ENCODE peak calls at places on chromosomes 13 and 19, in six cellular contexts. One of them, this sample, is unnamed.

GRCh38 chr19:29681422-29682235 is 16.4 kb downstream of the PLEKHF1 start:
- DNase-seq in T-cell: no peak
- DNase-seq in HT1080: no peak
- DNase-seq in mesenchymal stem cell: no peak
- DNase-seq in activated CD4-positive, alpha-beta T cell treated with anti-CD3 and anti-CD28 coated beads for 1 hour: no peak
- DNase-seq in endothelial cell of umbilical vein: no peak
- DNase-seq in this sample: no peak

GRCh38 chr13:76017861-76018556 is 381.9 kb downstream of the LMO7 start:
- DNase-seq in endothelial cell of umbilical vein: no peak
- DNase-seq in HT1080: no peak
- DNase-seq in T-cell: no peak
- DNase-seq in activated CD4-positive, alpha-beta T cell treated with anti-CD3 and anti-CD28 coated beads for 1 hour: no peak
- DNase-seq in mesenchymal stem cell: no peak
- DNase-seq in this sample: no peak

GRCh38 chr19:51546650-51547396 is 15.4 kb upstream of the SIGLEC6 start:
- DNase-seq in T-cell: no peak
- DNase-seq in endothelial cell of umbilical vein: peak
- DNase-seq in mesenchymal stem cell: peak
- DNase-seq in activated CD4-positive, alpha-beta T cell treated with anti-CD3 and anti-CD28 coated beads for 1 hour: no peak
- DNase-seq in HT1080: peak
- DNase-seq in this sample: peak

GRCh38 chr19:15476334-15476733 is 3.0 kb downstream of the PGLYRP2 start:
- DNase-seq in T-cell: no peak
- DNase-seq in endothelial cell of umbilical vein: no peak
- DNase-seq in activated CD4-positive, alpha-beta T cell treated with anti-CD3 and anti-CD28 coated beads for 1 hour: no peak
- DNase-seq in HT1080: no peak
- DNase-seq in mesenchymal stem cell: no peak
- DNase-seq in this sample: no peak

GRCh38 chr13:94542917-94543316 is 53.0 kb downstream of the TGDS start:
- DNase-seq in HT1080: no peak
- DNase-seq in T-cell: no peak
- DNase-seq in endothelial cell of umbilical vein: no peak
- DNase-seq in mesenchymal stem cell: no peak
- DNase-seq in activated CD4-positive, alpha-beta T cell treated with anti-CD3 and anti-CD28 coated beads for 1 hour: no peak
- DNase-seq in this sample: no peak

GRCh38 chr19:2055871-2056809 is 5.1 kb upstream of the MKNK2 start:
- DNase-seq in mesenchymal stem cell: peak
- DNase-seq in T-cell: no peak
- DNase-seq in HT1080: peak
- DNase-seq in activated CD4-positive, alpha-beta T cell treated with anti-CD3 and anti-CD28 coated beads for 1 hour: no peak
- DNase-seq in endothelial cell of umbilical vein: peak
- DNase-seq in this sample: peak

GRCh38 chr13:49367640-49368431 is 76.0 kb downstream of the CAB39L start:
- DNase-seq in mesenchymal stem cell: no peak
- DNase-seq in activated CD4-positive, alpha-beta T cell treated with anti-CD3 and anti-CD28 coated beads for 1 hour: no peak
- DNase-seq in endothelial cell of umbilical vein: no peak
- DNase-seq in T-cell: no peak
- DNase-seq in HT1080: no peak
- DNase-seq in this sample: peak

GRCh38 chr19:29978139-29978538 is 36.1 kb downstream of the URI1 start:
- DNase-seq in activated CD4-positive, alpha-beta T cell treated with anti-CD3 and anti-CD28 coated beads for 1 hour: no peak
- DNase-seq in T-cell: no peak
- DNase-seq in HT1080: no peak
- DNase-seq in mesenchymal stem cell: peak
- DNase-seq in endothelial cell of umbilical vein: no peak
- DNase-seq in this sample: no peak

GRCh38 chr13:36282818-36283432 is 14.7 kb downstream of the CCDC169 start:
- DNase-seq in T-cell: no peak
- DNase-seq in HT1080: peak
- DNase-seq in mesenchymal stem cell: peak
- DNase-seq in activated CD4-positive, alpha-beta T cell treated with anti-CD3 and anti-CD28 coated beads for 1 hour: no peak
- DNase-seq in endothelial cell of umbilical vein: peak
- DNase-seq in this sample: peak

GRCh38 chr19:45066921-45067661 is 9.2 kb downstream of the ZNF296 start:
- DNase-seq in HT1080: no peak
- DNase-seq in mesenchymal stem cell: no peak
- DNase-seq in endothelial cell of umbilical vein: no peak
- DNase-seq in T-cell: no peak
- DNase-seq in activated CD4-positive, alpha-beta T cell treated with anti-CD3 and anti-CD28 coated beads for 1 hour: no peak
- DNase-seq in this sample: no peak

GRCh38 chr13:77740097-77740496 is 42.6 kb downstream of the SLAIN1 start:
- DNase-seq in T-cell: no peak
- DNase-seq in activated CD4-positive, alpha-beta T cell treated with anti-CD3 and anti-CD28 coated beads for 1 hour: no peak
- DNase-seq in endothelial cell of umbilical vein: no peak
- DNase-seq in mesenchymal stem cell: no peak
- DNase-seq in HT1080: no peak
- DNase-seq in this sample: no peak

GRCh38 chr13:24693862-24694471 is 13.8 kb downstream of the ATP12A start:
- DNase-seq in endothelial cell of umbilical vein: peak
- DNase-seq in HT1080: peak
- DNase-seq in mesenchymal stem cell: peak
- DNase-seq in activated CD4-positive, alpha-beta T cell treated with anti-CD3 and anti-CD28 coated beads for 1 hour: no peak
- DNase-seq in T-cell: no peak
- DNase-seq in this sample: peak

GRCh38 chr13:87498681-87499080 is 172.5 kb upstream of the SLITRK5 start:
- DNase-seq in T-cell: no peak
- DNase-seq in mesenchymal stem cell: peak
- DNase-seq in HT1080: peak
- DNase-seq in activated CD4-positive, alpha-beta T cell treated with anti-CD3 and anti-CD28 coated beads for 1 hour: no peak
- DNase-seq in endothelial cell of umbilical vein: no peak
- DNase-seq in this sample: peak

GRCh38 chr19:3670796-3671679 is 29.2 kb downstream of the PIP5K1C start:
- DNase-seq in T-cell: peak
- DNase-seq in mesenchymal stem cell: peak
- DNase-seq in activated CD4-positive, alpha-beta T cell treated with anti-CD3 and anti-CD28 coated beads for 1 hour: no peak
- DNase-seq in HT1080: no peak
- DNase-seq in endothelial cell of umbilical vein: peak
- DNase-seq in this sample: peak

GRCh38 chr13:34376483-34376882 is 558.5 kb downstream of the RFC3 start:
- DNase-seq in endothelial cell of umbilical vein: no peak
- DNase-seq in T-cell: no peak
- DNase-seq in HT1080: no peak
- DNase-seq in activated CD4-positive, alpha-beta T cell treated with anti-CD3 and anti-CD28 coated beads for 1 hour: no peak
- DNase-seq in mesenchymal stem cell: no peak
- DNase-seq in this sample: no peak

GRCh38 chr19:14507704-14508246 is 10.4 kb downstream of the DNAJB1 start:
- DNase-seq in mesenchymal stem cell: peak
- DNase-seq in endothelial cell of umbilical vein: peak
- DNase-seq in HT1080: peak
- DNase-seq in activated CD4-positive, alpha-beta T cell treated with anti-CD3 and anti-CD28 coated beads for 1 hour: no peak
- DNase-seq in T-cell: no peak
- DNase-seq in this sample: peak

GRCh38 chr19:35037716-35038622 is 3.6 kb upstream of the HPN start:
- DNase-seq in T-cell: no peak
- DNase-seq in activated CD4-positive, alpha-beta T cell treated with anti-CD3 and anti-CD28 coated beads for 1 hour: no peak
- DNase-seq in endothelial cell of umbilical vein: peak
- DNase-seq in mesenchymal stem cell: no peak
- DNase-seq in HT1080: no peak
- DNase-seq in this sample: no peak

GRCh38 chr13:113623491-113624234 is 34.3 kb downstream of the ATP4B start:
- DNase-seq in mesenchymal stem cell: peak
- DNase-seq in T-cell: no peak
- DNase-seq in endothelial cell of umbilical vein: no peak
- DNase-seq in activated CD4-positive, alpha-beta T cell treated with anti-CD3 and anti-CD28 coated beads for 1 hour: no peak
- DNase-seq in HT1080: no peak
- DNase-seq in this sample: no peak

GRCh38 chr13:77112961-77113360 is 86.0 kb upstream of the FBXL3 start:
- DNase-seq in mesenchymal stem cell: no peak
- DNase-seq in activated CD4-positive, alpha-beta T cell treated with anti-CD3 and anti-CD28 coated beads for 1 hour: no peak
- DNase-seq in endothelial cell of umbilical vein: no peak
- DNase-seq in T-cell: no peak
- DNase-seq in HT1080: no peak
- DNase-seq in this sample: peak

GRCh38 chr13:88979465-88980180 is 1308.5 kb downstream of the SLITRK5 start:
- DNase-seq in HT1080: no peak
- DNase-seq in activated CD4-positive, alpha-beta T cell treated with anti-CD3 and anti-CD28 coated beads for 1 hour: no peak
- DNase-seq in T-cell: no peak
- DNase-seq in endothelial cell of umbilical vein: no peak
- DNase-seq in mesenchymal stem cell: peak
- DNase-seq in this sample: peak

GRCh38 chr13:23087884-23088283 is 92.9 kb upstream of the SGCG start:
- DNase-seq in endothelial cell of umbilical vein: no peak
- DNase-seq in T-cell: no peak
- DNase-seq in activated CD4-positive, alpha-beta T cell treated with anti-CD3 and anti-CD28 coated beads for 1 hour: no peak
- DNase-seq in mesenchymal stem cell: no peak
- DNase-seq in HT1080: peak
- DNase-seq in this sample: peak

GRCh38 chr13:28138756-28139470 is 568 bp downstream of the PAN3 start:
- DNase-seq in mesenchymal stem cell: peak
- DNase-seq in activated CD4-positive, alpha-beta T cell treated with anti-CD3 and anti-CD28 coated beads for 1 hour: peak
- DNase-seq in HT1080: peak
- DNase-seq in T-cell: peak
- DNase-seq in endothelial cell of umbilical vein: peak
- DNase-seq in this sample: peak

GRCh38 chr19:34962281-34962944 is 1.6 kb downstream of the ZNF792 start:
- DNase-seq in HT1080: no peak
- DNase-seq in activated CD4-positive, alpha-beta T cell treated with anti-CD3 and anti-CD28 coated beads for 1 hour: no peak
- DNase-seq in T-cell: peak
- DNase-seq in mesenchymal stem cell: peak
- DNase-seq in endothelial cell of umbilical vein: peak
- DNase-seq in this sample: peak

This sample was measured in amniotic epithelial cell.